ENCODE peak calls at places on chromosomes 6 and 20, in four cellular contexts. One of them, this sample, is unnamed.

GRCh38 chr6:70314240-70314639 is 11.4 kb upstream of the COL9A1 start:
- DNase-seq in left ventricle myocardium inferior: no peak
- DNase-seq in NB4: no peak
- DNase-seq in astrocyte of the spinal cord: no peak
- DNase-seq in this sample: no peak

GRCh38 chr6:41071501-41071922 is 644 bp downstream of the OARD1 start:
- DNase-seq in left ventricle myocardium inferior: no peak
- DNase-seq in NB4: no peak
- DNase-seq in astrocyte of the spinal cord: no peak
- DNase-seq in this sample: peak; percentile 29

GRCh38 chr6:113403966-113404575 is 453.1 kb upstream of the MARCKS start:
- DNase-seq in left ventricle myocardium inferior: no peak
- DNase-seq in NB4: no peak
- DNase-seq in astrocyte of the spinal cord: no peak
- DNase-seq in this sample: no peak

GRCh38 chr6:99746261-99746895 is 139.7 kb downstream of the PRDM13 start:
- DNase-seq in left ventricle myocardium inferior: no peak
- DNase-seq in NB4: peak; percentile 84
- DNase-seq in astrocyte of the spinal cord: peak; percentile 81
- DNase-seq in this sample: peak; percentile 35

GRCh38 chr6:147711511-147711910 is 203.0 kb downstream of the SAMD5 start:
- DNase-seq in left ventricle myocardium inferior: no peak
- DNase-seq in NB4: no peak
- DNase-seq in astrocyte of the spinal cord: no peak
- DNase-seq in this sample: peak; percentile 67

GRCh38 chr6:156612361-156612760 is 164.8 kb upstream of the ARID1B start:
- DNase-seq in left ventricle myocardium inferior: no peak
- DNase-seq in NB4: no peak
- DNase-seq in astrocyte of the spinal cord: no peak
- DNase-seq in this sample: no peak

GRCh38 chr20:63772781-63773520 is 33.4 kb downstream of the SLC2A4RG start:
- DNase-seq in left ventricle myocardium inferior: peak; percentile 43
- DNase-seq in NB4: peak; percentile 86
- DNase-seq in astrocyte of the spinal cord: no peak
- DNase-seq in this sample: no peak

GRCh38 chr6:109867009-109867969 is 110.8 kb upstream of the GPR6 start:
- DNase-seq in left ventricle myocardium inferior: peak; percentile 26
- DNase-seq in NB4: no peak
- DNase-seq in astrocyte of the spinal cord: no peak
- DNase-seq in this sample: no peak

GRCh38 chr6:167056370-167056769 is 57.2 kb downstream of the CEP43 start:
- DNase-seq in left ventricle myocardium inferior: no peak
- DNase-seq in NB4: peak; percentile 91
- DNase-seq in astrocyte of the spinal cord: peak; percentile 69
- DNase-seq in this sample: no peak

DNA sequence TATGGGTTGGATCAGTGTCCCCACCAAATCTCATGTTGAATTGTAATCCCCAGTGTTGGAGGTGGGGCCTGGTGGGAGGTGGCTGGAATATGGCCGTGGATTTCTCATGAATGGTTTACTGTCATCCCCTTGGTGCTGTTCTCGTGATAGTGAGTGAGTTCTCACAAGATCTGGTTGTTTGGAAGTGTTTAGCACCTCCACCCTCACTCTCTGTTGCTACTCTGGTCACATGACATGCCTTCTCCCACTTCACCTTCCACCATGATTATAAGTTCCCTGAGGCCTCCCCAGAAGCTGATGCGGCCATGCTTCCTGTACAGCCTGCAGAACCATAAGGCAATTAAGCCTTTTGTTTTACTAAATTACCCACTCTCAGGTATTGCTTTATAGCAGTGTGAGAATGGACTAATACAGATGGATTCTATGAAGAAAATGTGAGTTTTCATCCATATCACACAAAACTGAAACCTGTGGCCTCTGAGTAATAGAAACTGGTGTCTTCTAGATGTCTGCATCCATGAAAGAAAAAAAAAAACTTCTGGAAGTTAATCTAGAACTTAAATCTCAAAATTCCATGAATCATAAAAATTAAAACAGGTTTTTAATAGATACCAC is 39.3 kb downstream of the MBOAT1 start:
- DNase-seq in left ventricle myocardium inferior: no peak
- DNase-seq in NB4: no peak
- DNase-seq in astrocyte of the spinal cord: no peak
- DNase-seq in this sample: no peak
- H3K4me3 ChIP-seq in left ventricle myocardium inferior: no peak overlapping the region
- H3K4me3 ChIP-seq in NB4: no peak overlapping the region
- H3K4me3 ChIP-seq in astrocyte of the spinal cord: no peak overlapping the region
- H3K4me3 ChIP-seq in this sample: no peak overlapping the region

GRCh38 chr6:152236370-152237097 is 400.6 kb downstream of the SYNE1 start:
- DNase-seq in left ventricle myocardium inferior: no peak
- DNase-seq in NB4: no peak
- DNase-seq in astrocyte of the spinal cord: no peak
- DNase-seq in this sample: no peak

GRCh38 chr6:152229330-152229729 is 407.8 kb downstream of the SYNE1 start:
- DNase-seq in left ventricle myocardium inferior: no peak
- DNase-seq in NB4: no peak
- DNase-seq in astrocyte of the spinal cord: no peak
- DNase-seq in this sample: no peak

GRCh38 chr6:152233547-152234320 is 403.4 kb downstream of the SYNE1 start:
- DNase-seq in left ventricle myocardium inferior: no peak
- DNase-seq in NB4: no peak
- DNase-seq in astrocyte of the spinal cord: no peak
- DNase-seq in this sample: no peak

GRCh38 chr6:152232494-152233151 is 404.5 kb downstream of the SYNE1 start:
- DNase-seq in left ventricle myocardium inferior: peak; percentile 19
- DNase-seq in NB4: peak; percentile 7
- DNase-seq in astrocyte of the spinal cord: peak; percentile 49
- DNase-seq in this sample: peak; percentile 47
- TF ChIP-seq CTCF in left ventricle myocardium inferior: peak; percentile 43
- TF ChIP-seq CTCF in NB4: no peak
- TF ChIP-seq CTCF in astrocyte of the spinal cord: no peak
- TF ChIP-seq CTCF in this sample: peak; percentile 33

GRCh38 chr6:33160728-33161323 is 31.4 kb downstream of the COL11A2 start:
- DNase-seq in left ventricle myocardium inferior: no peak
- DNase-seq in NB4: peak; percentile 73
- DNase-seq in astrocyte of the spinal cord: peak; percentile 89
- DNase-seq in this sample: peak; percentile 73
- H3K4me3 ChIP-seq in left ventricle myocardium inferior: peak overlapping the region; percentile 67
- H3K4me3 ChIP-seq in NB4: no peak overlapping the region
- H3K4me3 ChIP-seq in astrocyte of the spinal cord: no peak overlapping the region
- H3K4me3 ChIP-seq in this sample: no peak overlapping the region

GRCh38 chr6:131393433-131393832 is 179.6 kb upstream of the ARG1 start:
- DNase-seq in left ventricle myocardium inferior: no peak
- DNase-seq in NB4: no peak
- DNase-seq in astrocyte of the spinal cord: no peak
- DNase-seq in this sample: no peak

GRCh38 chr6:131383421-131384411 is 189.3 kb upstream of the ARG1 start:
- DNase-seq in left ventricle myocardium inferior: no peak
- DNase-seq in NB4: no peak
- DNase-seq in astrocyte of the spinal cord: no peak
- DNase-seq in this sample: no peak

GRCh38 chr6:131382646-131383045 is 190.4 kb upstream of the ARG1 start:
- DNase-seq in left ventricle myocardium inferior: no peak
- DNase-seq in NB4: no peak
- DNase-seq in astrocyte of the spinal cord: no peak
- DNase-seq in this sample: no peak

GRCh38 chr6:131390322-131390721 is 182.7 kb upstream of the ARG1 start:
- DNase-seq in left ventricle myocardium inferior: no peak
- DNase-seq in NB4: no peak
- DNase-seq in astrocyte of the spinal cord: no peak
- DNase-seq in this sample: no peak

GRCh38 chr6:131387706-131388455 is 185.1 kb upstream of the ARG1 start:
- DNase-seq in left ventricle myocardium inferior: no peak
- DNase-seq in NB4: no peak
- DNase-seq in astrocyte of the spinal cord: no peak
- DNase-seq in this sample: no peak
- TF ChIP-seq CTCF in left ventricle myocardium inferior: no peak
- TF ChIP-seq CTCF in NB4: no peak
- TF ChIP-seq CTCF in astrocyte of the spinal cord: no peak
- TF ChIP-seq CTCF in this sample: no peak

DNA sequence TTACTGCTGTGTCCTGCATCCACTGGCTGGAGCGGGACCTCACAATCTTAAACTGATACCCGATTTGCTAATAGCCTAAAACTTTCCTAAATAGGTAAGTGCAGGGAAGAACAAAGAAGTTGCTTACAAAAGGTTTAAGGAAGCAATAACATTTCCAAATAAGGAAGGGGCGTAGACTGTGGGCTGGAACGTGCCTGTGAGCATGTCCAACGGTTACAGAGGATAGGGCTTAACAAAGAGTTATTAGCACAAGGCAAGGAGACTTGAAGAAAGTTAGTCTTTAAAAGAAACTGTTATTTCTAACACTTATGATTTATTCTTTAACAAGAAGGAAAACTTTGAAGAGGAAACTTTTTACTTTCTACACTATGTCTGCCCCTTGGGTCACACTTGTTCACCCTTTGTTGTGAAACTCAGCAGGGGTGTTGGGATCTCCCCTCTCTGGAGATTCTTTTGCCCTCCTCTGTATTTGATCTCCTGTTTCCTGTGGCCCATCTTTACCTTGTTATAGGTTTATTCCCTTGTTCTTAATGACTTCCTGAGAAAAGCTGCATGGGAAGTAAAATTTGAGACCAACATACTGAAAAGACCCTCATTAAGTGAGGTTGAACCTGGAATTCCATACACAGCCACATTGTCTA is 28.7 kb downstream of the KAT14 start:
- DNase-seq in left ventricle myocardium inferior: no peak
- DNase-seq in NB4: peak; percentile 28
- DNase-seq in astrocyte of the spinal cord: no peak
- DNase-seq in this sample: no peak
- H3K4me3 ChIP-seq in left ventricle myocardium inferior: no peak overlapping the region
- H3K4me3 ChIP-seq in NB4: no peak overlapping the region
- H3K4me3 ChIP-seq in astrocyte of the spinal cord: no peak overlapping the region
- H3K4me3 ChIP-seq in this sample: no peak overlapping the region

DNA sequence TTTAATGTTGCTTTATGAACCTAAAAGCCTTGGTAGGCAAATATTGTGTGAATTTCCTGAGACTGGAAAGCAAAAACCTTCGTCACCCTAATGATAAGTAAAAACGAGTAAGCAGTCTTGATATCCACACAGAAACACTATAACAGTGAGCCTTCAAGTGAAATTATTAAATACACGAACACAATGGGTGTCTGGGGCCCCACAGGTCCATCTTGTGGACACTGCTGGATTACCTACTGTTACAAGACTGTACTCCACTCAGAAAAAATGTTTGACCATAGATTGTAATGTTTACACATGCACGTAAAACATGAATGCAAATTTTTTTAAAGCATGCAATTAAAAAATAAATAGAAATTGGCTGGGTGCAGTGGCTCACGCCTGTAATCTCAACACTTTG is 466.9 kb downstream of the CD83 start:
- DNase-seq in left ventricle myocardium inferior: no peak
- DNase-seq in NB4: peak; percentile 28
- DNase-seq in astrocyte of the spinal cord: no peak
- DNase-seq in this sample: no peak
- TF ChIP-seq CTCF in left ventricle myocardium inferior: peak; percentile 57
- TF ChIP-seq CTCF in NB4: no peak
- TF ChIP-seq CTCF in astrocyte of the spinal cord: no peak
- TF ChIP-seq CTCF in this sample: peak; percentile 10

GRCh38 chr20:20364747-20365558 is 3.0 kb upstream of the INSM1 start:
- DNase-seq in left ventricle myocardium inferior: no peak
- DNase-seq in NB4: no peak
- DNase-seq in astrocyte of the spinal cord: no peak
- DNase-seq in this sample: no peak
- H3K4me3 ChIP-seq in left ventricle myocardium inferior: peak overlapping the region; percentile 22
- H3K4me3 ChIP-seq in NB4: no peak overlapping the region
- H3K4me3 ChIP-seq in astrocyte of the spinal cord: no peak overlapping the region
- H3K4me3 ChIP-seq in this sample: no peak overlapping the region

GRCh38 chr20:14336667-14337066 is 745 bp downstream of the FLRT3 start:
- DNase-seq in left ventricle myocardium inferior: no peak
- DNase-seq in NB4: no peak
- DNase-seq in astrocyte of the spinal cord: no peak
- DNase-seq in this sample: no peak

GRCh38 chr20:14332796-14333345 is 4.5 kb downstream of the FLRT3 start:
- DNase-seq in left ventricle myocardium inferior: no peak
- DNase-seq in NB4: no peak
- DNase-seq in astrocyte of the spinal cord: no peak
- DNase-seq in this sample: no peak

GRCh38 chr20:14335122-14335521 is 2.3 kb downstream of the FLRT3 start:
- DNase-seq in left ventricle myocardium inferior: no peak
- DNase-seq in NB4: no peak
- DNase-seq in astrocyte of the spinal cord: no peak
- DNase-seq in this sample: no peak

GRCh38 chr20:14333734-14334133 is 3.7 kb downstream of the FLRT3 start:
- DNase-seq in left ventricle myocardium inferior: no peak
- DNase-seq in NB4: no peak
- DNase-seq in astrocyte of the spinal cord: no peak
- DNase-seq in this sample: no peak

GRCh38 chr20:14334306-14334930 is 3.0 kb downstream of the FLRT3 start:
- DNase-seq in left ventricle myocardium inferior: no peak
- DNase-seq in NB4: peak; percentile 29
- DNase-seq in astrocyte of the spinal cord: peak; percentile 67
- DNase-seq in this sample: no peak
- TF ChIP-seq CTCF in left ventricle myocardium inferior: peak; percentile 16
- TF ChIP-seq CTCF in NB4: peak; percentile 16
- TF ChIP-seq CTCF in astrocyte of the spinal cord: peak; percentile 44
- TF ChIP-seq CTCF in this sample: peak; percentile 61

GRCh38 chr6:75752365-75752764 is 3.3 kb downstream of the MYO6 start:
- DNase-seq in left ventricle myocardium inferior: no peak
- DNase-seq in NB4: no peak
- DNase-seq in astrocyte of the spinal cord: peak; percentile 27
- DNase-seq in this sample: no peak
- H3K4me3 ChIP-seq in left ventricle myocardium inferior: no peak overlapping the region
- H3K4me3 ChIP-seq in NB4: no peak overlapping the region
- H3K4me3 ChIP-seq in astrocyte of the spinal cord: no peak overlapping the region
- H3K4me3 ChIP-seq in this sample: no peak overlapping the region

GRCh38 chr6:149699150-149699549 is 18.8 kb downstream of the LATS1 start:
- DNase-seq in left ventricle myocardium inferior: no peak
- DNase-seq in NB4: no peak
- DNase-seq in astrocyte of the spinal cord: no peak
- DNase-seq in this sample: no peak
- TF ChIP-seq CTCF in left ventricle myocardium inferior: no peak
- TF ChIP-seq CTCF in NB4: peak; percentile 2
- TF ChIP-seq CTCF in astrocyte of the spinal cord: no peak
- TF ChIP-seq CTCF in this sample: no peak